ENCODE peak calls at places on chromosomes 6 and 20, in eight cellular contexts. M, T, N, J, E, U, P and W are unnamed samples.

GRCh38 chr6:127812985-127813681 is 87.7 kb downstream of the THEMIS start:
- DNase-seq in M (no peak), T (no peak), N (no peak), J (no peak), E (no peak), U (no peak), P (no peak), W (no peak)

GRCh38 chr20:38843346-38843745 is 37.8 kb downstream of the PPP1R16B start:
- DNase-seq in M (no peak), T (no peak), N (no peak), J (no peak), E (peak), U (no peak), P (no peak), W (no peak)

GRCh38 chr20:19291024-19291817 is 78.8 kb downstream of the SLC24A3 start:
- DNase-seq in M (no peak), T (no peak), N (no peak), J (no peak), E (no peak), U (no peak), P (no peak), W (no peak)

GRCh38 chr20:14992961-14993360 is 655.5 kb upstream of the FLRT3 start:
- DNase-seq in M (no peak), T (no peak), N (no peak), J (no peak), E (no peak), U (no peak), P (no peak), W (no peak)

GRCh38 chr6:122772724-122773123 is 6.8 kb upstream of the FABP7 start:
- DNase-seq in M (no peak), T (no peak), N (no peak), J (no peak), E (no peak), U (no peak), P (no peak), W (no peak)

GRCh38 chr20:8790442-8791074 is 278.3 kb upstream of the PLCB4 start:
- DNase-seq in M (peak), T (no peak), N (peak), J (no peak), E (peak), U (peak), P (no peak), W (no peak)

GRCh38 chr20:25198663-25199363 is 3.3 kb downstream of the ENTPD6 start:
- DNase-seq in M (no peak), T (no peak), N (no peak), J (no peak), E (no peak), U (no peak), P (peak), W (no peak)

GRCh38 chr6:83417880-83418663 is 12.8 kb downstream of the ME1 start:
- DNase-seq in M (peak), T (no peak), N (peak), J (no peak), E (peak), U (no peak), P (no peak), W (no peak)

GRCh38 chr6:67896476-67896875 is 738.6 kb upstream of the ADGRB3 start:
- DNase-seq in M (no peak), T (no peak), N (peak), J (no peak), E (no peak), U (no peak), P (no peak), W (no peak)

GRCh38 chr6:89310929-89311328 is 4.2 kb downstream of the GABRR2 start:
- DNase-seq in M (no peak), T (no peak), N (no peak), J (no peak), E (no peak), U (no peak), P (no peak), W (no peak)

DNA sequence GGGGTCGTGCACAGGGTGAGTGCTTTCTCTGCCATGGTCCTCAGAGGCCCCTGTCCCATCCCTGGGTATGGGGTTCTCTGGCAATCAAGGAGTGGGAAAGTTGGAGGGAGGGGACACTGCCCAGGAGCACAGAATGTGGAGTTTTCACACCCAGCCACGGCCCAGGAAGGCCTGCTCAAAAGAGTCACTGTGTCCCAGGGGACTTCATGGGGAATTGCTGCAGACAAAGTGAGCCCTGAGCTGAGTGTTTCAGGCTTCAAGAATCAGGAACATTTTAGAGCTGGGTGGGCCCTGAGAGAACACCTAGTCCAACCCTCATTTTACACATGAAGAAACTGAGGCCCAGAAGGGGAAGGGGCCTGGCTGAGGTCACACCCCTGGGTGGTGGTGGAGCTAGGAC is 5.7 kb downstream of the MAPK13 start:
- DNase-seq in M (no peak), T (no peak), N (no peak), J (no peak), E (peak), U (no peak), P (no peak), W (no peak)
- H3K4me3 ChIP-seq in M (no peak), T (no peak), N (no peak), J (no peak), E (no peak), U (no peak), P (no peak), W (no peak)

DNA sequence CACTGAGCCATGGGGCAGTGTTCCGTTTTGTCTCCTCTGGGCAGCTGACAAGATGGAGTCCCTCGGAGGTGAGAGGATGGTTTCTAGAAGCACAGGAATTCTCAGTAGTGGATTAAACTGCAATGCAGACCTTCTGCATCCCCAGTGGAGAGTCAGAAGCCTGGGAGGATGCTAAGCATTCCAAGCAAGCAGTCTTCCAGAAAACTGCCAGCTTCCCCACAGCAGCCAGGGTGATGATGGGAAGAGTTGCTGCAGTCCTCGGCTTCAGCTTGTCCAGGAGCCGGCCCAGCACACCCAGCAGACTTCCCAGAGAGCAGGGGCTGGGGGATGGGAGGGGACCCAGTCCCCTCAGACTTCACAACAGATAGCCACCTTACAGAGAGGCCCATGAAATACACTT is 163.6 kb downstream of the LY86 start:
- DNase-seq in M (no peak), T (peak), N (peak), J (no peak), E (no peak), U (peak), P (no peak), W (no peak)
- H3K27ac ChIP-seq in M (no peak), T (peak), N (no peak), J (peak), E (no peak), U (peak), P (peak), W (peak)

GRCh38 chr6:118984342-118984741 is 49.4 kb upstream of the MCM9 start:
- DNase-seq in M (no peak), T (no peak), N (no peak), J (no peak), E (no peak), U (no peak), P (no peak), W (no peak)
- H3K4me3 ChIP-seq in M (no peak), T (no peak), N (no peak), J (no peak), E (no peak), U (no peak), P (no peak), W (no peak)

GRCh38 chr20:63273635-63274380 is 1.2 kb downstream of the ARFGAP1 start:
- DNase-seq in M (no peak), T (no peak), N (no peak), J (no peak), E (no peak), U (no peak), P (no peak), W (no peak)
- H3K27ac ChIP-seq in M (no peak), T (peak), N (no peak), J (no peak), E (no peak), U (no peak), P (no peak), W (no peak)

GRCh38 chr6:108287373-108287772 is 7.5 kb upstream of the AFG1L start:
- DNase-seq in M (no peak), T (no peak), N (no peak), J (no peak), E (no peak), U (no peak), P (no peak), W (no peak)
- H3K4me3 ChIP-seq in M (no peak), T (no peak), N (no peak), J (no peak), E (no peak), U (no peak), P (no peak), W (no peak)

GRCh38 chr6:138465007-138465645 is 34.2 kb downstream of the NHSL1 start:
- DNase-seq in M (peak), T (no peak), N (no peak), J (no peak), E (no peak), U (no peak), P (no peak), W (no peak)
- H3K27ac ChIP-seq in M (peak), T (no peak), N (no peak), J (no peak), E (no peak), U (no peak), P (no peak), W (peak)